ENCODE peak calls at places on chromosomes 1 and 21, in nine cellular contexts. Y, N, Q, F, K, I, C, W and Z are unnamed samples. For H3K4me1, the result is how much of the 10 kb centered on the place peaks cover.

GRCh38 chr1:67174716-67175284 is 8.5 kb downstream of the IL23R start:
- DNase-seq in F (no peak), N (no peak), K (no peak), Y (no peak), W (no peak), I (no peak), Q (no peak), C (no peak), Z (no peak)

GRCh38 chr1:27349784-27350672 is 8.2 kb downstream of the SYTL1 start:
- DNase-seq in F (peak), Y (no peak), I (peak), Q (peak), W (peak), K (peak), N (peak), C (peak), Z (no peak)

GRCh38 chr1:108692724-108693655 is 880 bp downstream of the PRPF38B start:
- DNase-seq in W (peak), I (peak), N (peak), C (peak), Y (peak), F (peak), Q (peak), K (peak), Z (peak)

GRCh38 chr21:43950481-43950880 is 61.6 kb upstream of the TRAPPC10 start:
- DNase-seq in I (no peak), Q (no peak), C (no peak), F (no peak), Y (no peak), W (no peak), K (no peak), N (no peak), Z (no peak)

GRCh38 chr1:110538082-110538481 is 19.1 kb upstream of the KCNA10 start:
- DNase-seq in F (no peak), K (no peak), I (no peak), Y (no peak), C (no peak), Q (no peak), W (no peak), N (peak), Z (no peak)

GRCh38 chr1:68442822-68443556 is 6.8 kb downstream of the RPE65 start:
- DNase-seq in Q (peak), F (peak), N (peak), C (peak), Y (peak), I (peak), W (peak), K (peak), Z (peak)

GRCh38 chr1:39701092-39701460 is 9.8 kb upstream of the HPCAL4 start:
- DNase-seq in W (no peak), C (peak), F (no peak), N (peak), K (peak), Y (no peak), I (peak), Q (no peak), Z (no peak)

GRCh38 chr1:170663011-170663410 is 920 bp upstream of the PRRX1 start:
- DNase-seq in F (no peak), I (no peak), Q (peak), C (no peak), W (no peak), K (peak), N (peak), Y (no peak), Z (no peak)

GRCh38 chr1:228264100-228264816 is 56.4 kb downstream of the OBSCN start:
- DNase-seq in W (no peak), N (no peak), K (no peak), F (no peak), C (no peak), I (no peak), Q (no peak), Y (no peak), Z (no peak)

GRCh38 chr1:87684786-87685185 is 356.1 kb downstream of the LMO4 start:
- DNase-seq in N (peak), F (no peak), K (peak), Q (no peak), Y (no peak), W (no peak), I (peak), C (no peak), Z (no peak)

GRCh38 chr1:55575571-55576279 is 360.6 kb upstream of the USP24 start:
- DNase-seq in W (no peak), C (no peak), Q (no peak), F (no peak), N (no peak), I (no peak), Y (no peak), K (peak), Z (no peak)

GRCh38 chr21:38925923-38926322 is 120.2 kb downstream of the ETS2 start:
- DNase-seq in N (no peak), F (no peak), K (peak), C (peak), Q (no peak), I (peak), Y (no peak), W (no peak), Z (no peak)

GRCh38 chr1:19138958-19139581 is 71.0 kb downstream of the UBR4 start:
- DNase-seq in K (no peak), C (no peak), I (no peak), Y (no peak), Q (no peak), N (no peak), F (no peak), W (no peak), Z (no peak)

GRCh38 chr1:168554603-168555520 is 11.1 kb upstream of the XCL2 start:
- DNase-seq in C (no peak), W (no peak), I (no peak), K (no peak), Q (no peak), Y (no peak), N (no peak), F (no peak), Z (no peak)

GRCh38 chr1:24536391-24536840 is 19.5 kb upstream of the NCMAP start:
- DNase-seq in Y (peak), K (no peak), F (no peak), I (no peak), N (no peak), Q (no peak), C (no peak), W (peak), Z (peak)

GRCh38 chr1:150765229-150765976 is at the start of gene CTSS:
- DNase-seq in W (no peak), Y (no peak), N (no peak), I (no peak), F (peak), K (peak), C (peak), Q (no peak), Z (peak)

GRCh38 chr1:65431111-65431705 is 10.7 kb downstream of the LEPR start:
- DNase-seq in C (peak), I (peak), Y (no peak), F (peak), N (peak), W (peak), Q (peak), K (peak), Z (peak)

GRCh38 chr1:184208622-184209021 is 157.1 kb downstream of the TSEN15 start:
- DNase-seq in Y (no peak), W (no peak), I (no peak), F (no peak), K (no peak), Q (no peak), C (no peak), N (no peak), Z (no peak)

GRCh38 chr1:194039578-194039977 is 853.2 kb upstream of the B3GALT2 start:
- DNase-seq in Y (no peak), K (no peak), Q (no peak), N (no peak), I (no peak), W (no peak), C (no peak), F (no peak), Z (no peak)

GRCh38 chr21:34510148-34511142 is 1.6 kb downstream of the KCNE1 start:
- DNase-seq in F (peak), Q (peak), N (peak), K (peak), C (peak), W (peak), Y (peak), I (peak), Z (peak)

GRCh38 chr1:164576311-164577271 is 17.6 kb downstream of the PBX1 start:
- DNase-seq in I (no peak), F (no peak), Q (peak), Y (no peak), N (peak), K (no peak), W (no peak), C (no peak), Z (no peak)

GRCh38 chr21:41678016-41678935 is 88.6 kb downstream of the RIPK4 start:
- DNase-seq in F (no peak), K (peak), W (no peak), N (peak), Q (no peak), C (peak), Y (peak), I (peak), Z (no peak)

GRCh38 chr1:92826792-92827191 is 5.0 kb upstream of the RPL5 start:
- DNase-seq in W (no peak), K (peak), I (no peak), Q (no peak), C (peak), N (no peak), F (no peak), Y (no peak), Z (no peak)

GRCh38 chr1:219173758-219174671 is at the start of gene LYPLAL1:
- DNase-seq in K (peak), W (peak), I (peak), Y (peak), Q (peak), F (peak), C (peak), N (peak), Z (peak)

GRCh38 chr21:42683371-42684108 is 30.1 kb downstream of the PDE9A start:
- DNase-seq in F (no peak), Y (no peak), I (no peak), Q (no peak), W (no peak), C (no peak), K (no peak), N (no peak), Z (no peak)

GRCh38 chr1:208499601-208500000 is 255.4 kb upstream of the PLXNA2 start:
- DNase-seq in F (no peak), Y (no peak), C (peak), N (no peak), K (no peak), Q (no peak), I (no peak), W (no peak), Z (no peak)

DNA sequence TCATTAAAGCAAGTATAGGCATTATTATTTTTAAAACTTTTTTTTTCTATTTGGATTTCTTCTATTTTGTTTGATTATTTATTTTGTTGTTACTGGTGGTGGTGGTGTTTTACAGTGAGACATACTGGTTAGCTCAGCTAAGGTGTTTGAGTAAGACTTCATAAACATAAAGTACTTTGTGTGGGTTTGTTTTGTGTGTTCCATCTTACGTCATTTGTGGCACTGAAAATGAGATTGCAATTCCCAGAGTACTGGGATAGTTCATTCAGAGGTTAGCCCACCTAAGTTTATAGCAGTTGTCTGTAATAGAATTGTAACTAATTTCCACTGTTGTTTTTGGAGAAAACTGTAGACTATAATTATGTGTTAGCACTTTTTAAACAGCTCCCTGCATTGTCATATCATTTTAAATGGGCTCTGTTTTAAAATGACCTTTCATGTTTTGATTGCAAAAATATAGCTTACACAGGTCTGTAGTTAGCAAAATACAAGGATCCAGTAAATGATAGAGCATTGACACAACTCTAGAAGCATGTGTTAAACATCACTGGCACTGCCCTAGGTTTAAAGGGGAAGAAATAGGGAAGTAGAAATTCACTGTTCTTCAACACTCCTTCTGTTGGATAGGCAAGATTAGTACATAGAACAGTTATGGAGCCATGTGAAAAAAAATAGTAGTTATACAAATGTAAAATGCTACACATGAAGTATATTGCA is 171.7 kb downstream of the NFIA start:
- DNase-seq in C (no peak), W (no peak), F (no peak), N (no peak), I (no peak), Y (no peak), Q (no peak), K (no peak), Z (no peak)
- TF ChIP-seq EZH2phosphoT487 in C (no peak), W (no peak), F (no peak), N (no peak), I (no peak), Y (no peak), Q (no peak), K (no peak), Z (no peak)

DNA sequence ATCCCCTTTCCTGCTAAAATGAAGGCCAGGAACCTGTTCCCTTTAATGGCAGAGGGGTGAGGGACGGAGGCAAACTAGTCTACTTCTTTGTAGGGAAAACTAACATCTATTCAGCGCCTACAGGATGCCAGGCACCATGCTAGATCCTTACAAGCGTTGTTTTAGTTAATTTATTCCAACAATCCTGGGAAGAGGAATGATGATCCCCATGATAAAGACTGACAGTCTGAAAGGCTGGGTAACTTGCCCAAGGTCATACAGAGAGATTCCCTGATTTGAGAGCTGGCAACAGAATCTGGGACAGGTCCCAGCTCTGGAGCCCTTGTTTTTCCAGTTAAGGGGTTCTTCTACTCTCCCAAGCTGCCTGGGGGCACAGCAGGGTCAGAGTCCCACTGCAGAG is 662 bp upstream of the E2F2 start:
- DNase-seq in K (no peak), C (no peak), Q (no peak), F (no peak), Y (no peak), W (peak), N (no peak), I (no peak), Z (no peak)
- H3K4me3 ChIP-seq in K (peak), C (peak), Q (peak), F (peak), Y (peak), W (peak), N (peak), I (no peak), Z (peak)

DNA sequence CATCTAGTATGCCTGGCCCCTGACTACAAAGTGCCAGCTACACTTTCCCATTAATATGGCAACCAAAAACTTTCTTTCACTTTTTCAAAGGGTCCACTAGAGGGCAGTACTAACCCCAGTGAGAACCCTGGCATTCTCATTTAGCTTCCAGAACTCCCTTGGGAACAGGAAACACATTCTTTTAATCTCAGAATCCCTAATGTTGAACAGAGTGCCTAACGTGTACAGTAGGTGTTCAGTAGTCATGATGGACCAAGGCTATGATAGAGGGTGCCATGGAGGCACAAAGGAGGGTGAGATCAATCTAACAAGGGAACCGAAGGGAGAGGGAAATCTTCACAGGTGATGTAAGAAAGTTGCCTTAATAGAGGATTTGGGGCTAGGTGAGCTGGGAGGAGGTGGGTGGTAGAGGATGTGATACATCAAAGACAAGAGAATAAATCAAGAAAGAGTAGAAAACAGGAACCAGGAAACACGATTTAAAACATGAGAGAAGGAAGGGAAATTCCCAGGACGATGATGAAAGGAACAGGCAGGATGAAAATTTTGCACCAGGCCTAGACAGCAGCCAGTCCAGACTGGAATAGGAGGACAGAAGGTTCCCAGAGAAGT is 41.5 kb downstream of the NSL1 start:
- DNase-seq in W (peak), C (peak), Q (peak), Y (peak), N (peak), F (peak), K (peak), I (peak), Z (peak)
- H3K4me1 ChIP-seq in W (under half), C (under half), Q (under half), Y (under half), N (under half), F (under half), K (under half), I (under half), Z (under half)

DNA sequence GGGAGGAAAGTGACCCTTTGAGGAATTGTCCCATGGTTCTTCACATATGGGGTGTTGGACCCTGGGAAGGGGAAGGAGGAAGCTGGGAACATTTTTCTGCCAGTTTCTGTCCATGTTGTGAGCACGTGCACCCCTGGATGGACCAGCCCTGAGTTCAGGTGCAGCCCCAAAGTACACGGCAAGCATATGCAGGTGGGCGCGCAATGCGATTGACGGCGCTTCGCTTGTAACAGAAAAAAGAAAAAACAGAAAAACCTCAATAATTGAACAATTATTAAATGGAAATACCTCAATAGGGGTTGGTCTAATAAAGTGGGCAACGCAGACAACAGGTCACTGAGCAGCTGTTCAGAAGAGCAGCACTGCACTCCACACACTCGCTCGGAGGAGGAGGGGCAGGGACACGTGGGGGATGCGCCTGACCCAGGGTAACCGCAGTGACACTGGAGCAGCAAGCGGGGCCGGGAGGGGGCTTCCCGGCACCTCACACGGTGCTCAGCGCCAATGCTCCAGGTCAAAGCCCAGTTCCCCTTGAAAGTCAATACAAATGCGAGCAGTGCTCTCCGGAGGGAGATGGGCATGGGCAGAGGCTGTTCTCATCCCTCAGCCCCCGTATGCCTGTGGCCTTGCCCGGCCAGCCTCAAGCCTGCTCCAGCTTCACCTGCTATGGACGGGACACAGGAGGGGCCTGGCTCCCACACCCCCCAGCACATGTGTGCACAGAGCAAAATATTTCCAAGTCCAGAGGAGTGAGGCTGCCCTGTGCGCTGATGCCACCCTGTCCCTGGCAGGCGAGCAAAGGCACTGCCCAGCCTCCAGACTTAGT is 6.6 kb upstream of the ACTRT2 start:
- DNase-seq in Y (no peak), K (no peak), N (no peak), C (no peak), W (no peak), F (no peak), I (no peak), Q (no peak), Z (no peak)
- TF ChIP-seq EZH2phosphoT487 in Y (no peak), K (no peak), N (no peak), C (no peak), W (no peak), F (no peak), I (no peak), Q (no peak), Z (no peak)